ENCODE peak calls at places on chromosome 1, in six cellular contexts. N, S, J, T, M and K are unnamed samples. For H3K27me3 and H3K36me3, the result is how much of the 10 kb centered on the place peaks cover.

GRCh38 chr1:153606194-153606593 is 6.7 kb downstream of the S100A16 start:
- DNase-seq in N (no peak), M (no peak), T (no peak), S (no peak), J (no peak), K (no peak)

GRCh38 chr1:28248273-28249012 is 10.9 kb upstream of the SESN2 start:
- DNase-seq in S (no peak), T (peak), M (peak), J (peak), N (peak), K (peak)

GRCh38 chr1:199116488-199116887 is 477.6 kb downstream of the PTPRC start:
- DNase-seq in T (no peak), S (no peak), J (no peak), N (no peak), M (no peak), K (no peak)

GRCh38 chr1:45820797-45821196 is 17.4 kb downstream of the MAST2 start:
- DNase-seq in N (no peak), J (no peak), S (no peak), T (no peak), M (no peak), K (no peak)

GRCh38 chr1:243642936-243643335 is 207.1 kb downstream of the AKT3 start:
- DNase-seq in N (peak), M (no peak), S (no peak), T (no peak), J (no peak), K (no peak)

GRCh38 chr1:232868793-232869491 is 63.7 kb downstream of the MAP10 start:
- DNase-seq in M (peak), S (no peak), T (peak), N (peak), J (no peak), K (no peak)

GRCh38 chr1:196558424-196558823 is 49.8 kb downstream of the KCNT2 start:
- DNase-seq in J (peak), T (peak), S (no peak), M (peak), N (peak), K (no peak)

GRCh38 chr1:7558041-7558461 is 213.0 kb upstream of the VAMP3 start:
- DNase-seq in N (no peak), T (no peak), M (no peak), J (no peak), S (no peak), K (peak)

GRCh38 chr1:1079408-1080121 is 5.5 kb upstream of the RNF223 start:
- DNase-seq in J (no peak), T (peak), M (peak), S (no peak), N (peak), K (peak)

GRCh38 chr1:119542492-119542946 is 35.5 kb downstream of the HSD3B1 start:
- DNase-seq in T (peak), N (peak), J (no peak), M (no peak), S (no peak), K (no peak)

GRCh38 chr1:192724670-192725069 is 84.2 kb upstream of the RGS2 start:
- DNase-seq in T (peak), J (no peak), M (peak), N (peak), S (no peak), K (no peak)

GRCh38 chr1:169546087-169546995 is 39.9 kb downstream of the F5 start:
- DNase-seq in S (peak), M (peak), T (peak), J (peak), N (peak), K (no peak)

GRCh38 chr1:54475357-54476230 is 69.4 kb upstream of the SSBP3 start:
- DNase-seq in J (no peak), M (no peak), N (no peak), S (no peak), T (no peak), K (no peak)

GRCh38 chr1:9633493-9633892 is 18.0 kb upstream of the PIK3CD start:
- DNase-seq in S (no peak), T (no peak), J (no peak), M (no peak), N (no peak), K (no peak)

GRCh38 chr1:8456306-8456912 is 138.5 kb downstream of the SLC45A1 start:
- DNase-seq in T (peak), M (peak), N (peak), S (no peak), J (no peak), K (no peak)

GRCh38 chr1:1779691-1780597 is 1.7 kb upstream of the NADK start:
- DNase-seq in N (peak), S (no peak), M (peak), T (peak), J (peak), K (peak)

GRCh38 chr1:97758589-97759057 is 162.2 kb downstream of the DPYD start:
- DNase-seq in N (peak), M (peak), J (no peak), S (no peak), T (no peak), K (no peak)

GRCh38 chr1:45769261-45769932 is 18.9 kb upstream of the IPP start:
- DNase-seq in J (no peak), N (peak), T (peak), M (peak), S (no peak), K (no peak)

GRCh38 chr1:158248122-158248521 is 6.1 kb upstream of the CD1A start:
- DNase-seq in J (peak), N (no peak), T (no peak), M (no peak), S (no peak), K (no peak)

GRCh38 chr1:28062806-28063205 is 25.6 kb downstream of the EYA3 start:
- DNase-seq in J (no peak), T (no peak), N (peak), M (no peak), S (no peak), K (no peak)

GRCh38 chr1:86471296-86471695 is 2.6 kb downstream of the CLCA1 start:
- DNase-seq in S (no peak), N (peak), M (no peak), J (no peak), T (no peak), K (no peak)

GRCh38 chr1:242546849-242547724 is 22.6 kb upstream of the PLD5 start:
- DNase-seq in M (no peak), N (no peak), J (no peak), T (peak), S (no peak), K (no peak)

GRCh38 chr1:221274373-221274772 is 395.1 kb downstream of the HLX start:
- DNase-seq in N (no peak), J (no peak), S (no peak), M (no peak), T (no peak), K (no peak)

GRCh38 chr1:65343286-65343685 is 33.9 kb downstream of the DNAJC6 start:
- DNase-seq in T (peak), M (peak), J (no peak), S (no peak), N (peak), K (no peak)

GRCh38 chr1:203287109-203287893 is 18.0 kb upstream of the BTG2 start:
- DNase-seq in T (no peak), N (no peak), S (no peak), J (peak), M (no peak), K (peak)

GRCh38 chr1:201714542-201715276 is 114.2 kb upstream of the IPO9 start:
- DNase-seq in S (no peak), M (peak), N (peak), T (peak), J (peak), K (peak)

GRCh38 chr1:201145132-201145531 is 9.1 kb downstream of the TMEM9 start:
- DNase-seq in S (no peak), T (no peak), N (no peak), M (no peak), J (no peak), K (no peak)

GRCh38 chr1:5839811-5840550 is 152.2 kb downstream of the NPHP4 start:
- DNase-seq in S (no peak), J (no peak), N (no peak), M (no peak), T (no peak), K (no peak)
- H3K27me3 ChIP-seq in S (under half), J (under half), N (under half), M (half or more), T (under half), K (under half)

GRCh38 chr1:160437432-160438319 is 37.3 kb downstream of the VANGL2 start:
- DNase-seq in T (no peak), S (no peak), N (no peak), J (no peak), M (no peak), K (no peak)
- H3K4me3 ChIP-seq in T (no peak), S (no peak), N (peak), J (peak), M (no peak), K (no peak)

GRCh38 chr1:39262802-39263201 is 58.3 kb downstream of the MACF1 start:
- DNase-seq in N (no peak), M (no peak), S (no peak), J (no peak), T (no peak), K (no peak)

GRCh38 chr1:39261712-39262221 is 57.3 kb downstream of the MACF1 start:
- DNase-seq in N (peak), M (peak), T (no peak), J (no peak), S (no peak), K (no peak)

GRCh38 chr1:39255212-39255611 is 50.7 kb downstream of the MACF1 start:
- DNase-seq in S (no peak), J (no peak), M (peak), T (no peak), N (peak), K (no peak)

GRCh38 chr1:39258146-39258924 is 53.8 kb downstream of the MACF1 start:
- DNase-seq in J (peak), S (peak), N (peak), M (peak), T (peak), K (peak)

DNA sequence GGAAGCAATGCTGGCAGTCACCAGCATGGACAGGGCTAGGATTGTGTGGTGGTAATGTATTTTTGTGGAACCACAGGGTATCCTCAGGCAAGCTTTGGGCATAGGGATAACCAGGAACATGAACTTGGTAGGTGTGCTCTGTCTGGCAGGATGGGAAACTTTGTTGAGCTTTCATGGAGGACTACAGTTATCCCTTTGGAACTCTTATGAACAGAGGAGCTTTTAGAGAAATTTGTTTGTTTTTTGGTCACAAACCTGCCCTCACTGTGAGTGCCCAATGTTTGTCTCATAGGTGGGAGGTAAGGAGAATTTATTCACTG is 54.4 kb downstream of the MACF1 start:
- DNase-seq in T (no peak), S (no peak), N (no peak), M (no peak), J (no peak), K (no peak)
- H3K36me3 ChIP-seq in T (under half), S (under half), N (under half), M (half or more), J (half or more), K (under half)

GRCh38 chr1:39688706-39689105 is 2.5 kb downstream of the HPCAL4 start:
- DNase-seq in N (peak), T (peak), M (no peak), S (no peak), J (no peak), K (no peak)
- H3K27me3 ChIP-seq in N (half or more), T (under half), M (half or more), S (half or more), J (half or more), K (under half)

DNA sequence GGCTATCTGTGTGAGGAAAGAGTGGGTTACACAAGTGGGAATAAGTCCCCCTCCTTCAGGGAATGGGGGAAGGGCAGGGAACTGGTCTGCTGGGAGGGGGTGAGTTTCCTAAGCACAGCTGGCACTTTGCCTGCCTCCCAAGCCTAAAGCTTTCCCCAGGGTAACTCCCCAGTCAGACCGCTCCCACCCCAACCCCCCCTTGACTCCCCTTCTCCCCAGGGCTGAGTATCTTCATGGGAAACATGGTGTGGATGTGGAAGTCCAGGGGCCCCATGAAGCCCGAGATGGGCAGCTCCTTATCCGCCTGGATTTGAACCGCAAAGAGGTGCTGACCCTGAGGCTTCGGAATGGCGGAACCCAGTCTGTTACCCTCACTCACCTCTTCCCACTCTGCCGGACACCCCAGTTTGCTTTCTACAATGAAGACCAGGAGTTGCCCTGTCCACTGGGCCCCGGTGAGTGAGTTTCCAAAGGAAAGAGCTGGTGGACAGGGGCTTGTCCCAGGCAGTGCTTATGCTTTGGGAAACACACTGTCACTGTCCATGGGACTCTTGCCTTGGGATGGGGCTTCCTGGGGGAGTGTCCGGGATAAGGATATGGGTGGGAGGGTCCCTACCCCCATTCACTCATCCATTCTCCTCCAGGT is 14.9 kb downstream of the MOV10 start:
- DNase-seq in T (no peak), S (no peak), N (no peak), J (no peak), M (no peak), K (peak)
- H3K4me3 ChIP-seq in T (no peak), S (no peak), N (no peak), J (no peak), M (no peak), K (no peak)

GRCh38 chr1:160850541-160850940 is 12.1 kb downstream of the CD244 start:
- DNase-seq in J (no peak), S (no peak), M (no peak), T (no peak), N (no peak), K (no peak)

GRCh38 chr1:160838876-160839275 is 23.8 kb downstream of the CD244 start:
- DNase-seq in J (no peak), S (no peak), N (no peak), T (no peak), M (no peak), K (no peak)

GRCh38 chr1:160841079-160841478 is 21.6 kb downstream of the CD244 start:
- DNase-seq in N (no peak), T (no peak), J (no peak), S (no peak), M (no peak), K (no peak)

GRCh38 chr1:160846281-160846680 is 16.4 kb downstream of the CD244 start:
- DNase-seq in S (no peak), M (no peak), N (no peak), T (no peak), J (no peak), K (no peak)

DNA sequence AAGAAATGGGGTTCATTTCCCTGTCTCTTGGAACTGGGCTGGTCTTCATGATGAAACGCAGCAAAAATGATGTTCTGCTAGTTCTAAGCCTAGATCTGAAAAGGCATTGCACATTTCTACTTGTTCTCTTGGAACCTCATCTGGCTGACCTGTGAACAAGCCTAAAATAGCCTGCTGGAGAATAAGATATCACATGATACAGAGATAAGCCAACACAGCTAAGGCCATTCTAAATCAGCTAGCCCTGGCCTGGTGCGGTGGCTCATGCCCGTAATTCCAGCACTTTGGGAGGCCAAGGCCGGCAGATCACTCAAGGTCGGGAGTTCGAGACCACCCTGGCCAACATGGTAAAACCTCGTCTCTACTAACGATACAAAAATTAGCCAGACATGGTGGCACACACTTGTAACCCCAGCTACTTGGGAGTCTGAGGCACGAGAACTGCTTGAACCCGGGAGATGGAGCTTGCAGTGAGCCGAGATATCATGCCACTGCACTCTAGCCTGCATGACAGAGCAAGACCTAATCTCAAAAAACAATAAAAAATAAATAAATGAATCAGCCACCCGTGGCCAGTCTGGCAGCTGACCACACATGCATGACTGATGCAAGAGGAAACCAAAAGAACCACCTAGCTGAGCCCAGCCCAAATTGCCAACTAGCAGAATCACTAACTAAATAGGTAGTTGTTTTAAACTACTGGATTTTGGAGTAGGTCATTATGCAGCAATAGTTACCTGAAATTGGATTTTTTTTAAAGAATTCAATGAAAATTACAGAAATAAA is 18.0 kb downstream of the CD244 start:
- DNase-seq in M (no peak), J (no peak), N (no peak), T (peak), S (no peak), K (no peak)
- H3K36me3 ChIP-seq in M (under half), J (under half), N (under half), T (under half), S (under half), K (under half)